ENCODE peak calls at places on chromosomes 2 and 18, in four cellular contexts. J is sciatic nerve, Z is LoVo, F is neural crest cell. V is an unnamed sample.

GRCh38 chr2:157173740-157174184 is 83.7 kb upstream of the GALNT5 start:
- DNase-seq in J (no peak), Z (peak), F (no peak), V (no peak)

GRCh38 chr2:224069172-224069571 is 30.1 kb upstream of the SERPINE2 start:
- DNase-seq in J (peak), Z (no peak), F (no peak), V (no peak)

GRCh38 chr18:44937985-44938384 is 257.3 kb downstream of the SETBP1 start:
- DNase-seq in J (no peak), Z (no peak), F (no peak), V (no peak)

GRCh38 chr2:64005707-64006356 is 13.4 kb downstream of the VPS54 start:
- DNase-seq in J (no peak), Z (no peak), F (no peak), V (no peak)

GRCh38 chr2:147095376-147095775 is 749.5 kb upstream of the ACVR2A start:
- DNase-seq in J (no peak), Z (no peak), F (no peak), V (no peak)

GRCh38 chr2:46591562-46591961 is 112.2 kb downstream of the TMEM247 start:
- DNase-seq in J (no peak), Z (no peak), F (no peak), V (no peak)

GRCh38 chr2:235493402-235493774 is 455 bp upstream of the AGAP1 start:
- DNase-seq in J (no peak), Z (peak), F (no peak), V (no peak)

GRCh38 chr2:67057901-67058703 is 339.0 kb upstream of the ETAA1 start:
- DNase-seq in J (no peak), Z (no peak), F (no peak), V (no peak)

GRCh38 chr2:104872866-104873688 is 19.2 kb downstream of the POU3F3 start:
- DNase-seq in J (no peak), Z (peak), F (peak), V (peak)

V was measured in LNCaP clone FGC.